ENCODE peak calls at places on chromosomes 5 and 9, in eight cellular contexts. C is body of pancreas, W is sigmoid colon, M is tibial nerve, I is AG04449, V is astrocyte of the spinal cord, S is colonic mucosa, Q is IMR-90. D is an unnamed sample.

GRCh38 chr9:127133739-127134167 is 11.3 kb upstream of the ANGPTL2 start:
- DNase-seq in C (no peak), W (peak; percentile 91), M (peak; percentile 51), I (peak; percentile 69), V (peak; percentile 87), S (no peak), Q (peak; percentile 91), D (no peak)

GRCh38 chr9:134643306-134643705 is 1.7 kb downstream of the COL5A1 start:
- DNase-seq in C (no peak), W (no peak), M (no peak), I (no peak), V (peak; percentile 37), S (no peak), Q (peak; percentile 45), D (no peak)

GRCh38 chr5:96919754-96920197 is 16.1 kb upstream of the LNPEP start:
- DNase-seq in C (no peak), W (no peak), M (no peak), I (no peak), V (no peak), S (no peak), Q (no peak), D (no peak)

GRCh38 chr5:23523031-23523430 is 15.6 kb downstream of the PRDM9 start:
- DNase-seq in C (no peak), W (no peak), M (no peak), I (no peak), V (no peak), S (no peak), Q (no peak), D (no peak)

GRCh38 chr9:134939080-134939733 is 21.5 kb upstream of the FCN1 start:
- DNase-seq in C (no peak), W (no peak), M (no peak), I (no peak), V (no peak), S (no peak), Q (no peak), D (no peak)

GRCh38 chr9:35813434-35814105 is 1.3 kb downstream of the HINT2 start:
- DNase-seq in C (no peak), W (no peak), M (no peak), I (no peak), V (no peak), S (no peak), Q (peak; percentile 32), D (no peak)

GRCh38 chr5:54753753-54754152 is 231.6 kb downstream of the ESM1 start:
- DNase-seq in C (no peak), W (no peak), M (no peak), I (no peak), V (no peak), S (no peak), Q (no peak), D (no peak)

GRCh38 chr9:110900451-110900850 is 137.8 kb downstream of the LPAR1 start:
- DNase-seq in C (no peak), W (no peak), M (no peak), I (no peak), V (no peak), S (no peak), Q (peak; percentile 53), D (no peak)

GRCh38 chr5:82050955-82051354 is 79.1 kb downstream of the ATG10 start:
- DNase-seq in C (no peak), W (no peak), M (no peak), I (no peak), V (no peak), S (no peak), Q (no peak), D (no peak)

GRCh38 chr5:4977421-4977820 is 162.7 kb upstream of the ADAMTS16 start:
- DNase-seq in C (no peak), W (no peak), M (no peak), I (no peak), V (peak; percentile 12), S (no peak), Q (no peak), D (no peak)

GRCh38 chr9:109121218-109121796 is 1.6 kb upstream of the TMEM245 start:
- DNase-seq in C (no peak), W (no peak), M (no peak), I (no peak), V (no peak), S (no peak), Q (no peak), D (no peak)

GRCh38 chr9:127506814-127507750 is 55.8 kb downstream of the LRSAM1 start:
- DNase-seq in C (peak; percentile 13), W (no peak), M (no peak), I (no peak), V (peak; percentile 57), S (no peak), Q (peak; percentile 74), D (no peak)

GRCh38 chr5:10073705-10074104 is 176.0 kb downstream of the ATPSCKMT start:
- DNase-seq in C (no peak), W (no peak), M (no peak), I (no peak), V (no peak), S (no peak), Q (no peak), D (no peak)

GRCh38 chr5:132470596-132470995 is 20.0 kb downstream of the IRF1 start:
- DNase-seq in C (no peak), W (peak; percentile 63), M (no peak), I (no peak), V (no peak), S (no peak), Q (no peak), D (no peak)

GRCh38 chr5:132467292-132467984 is 23.1 kb downstream of the IRF1 start:
- DNase-seq in C (no peak), W (peak; percentile 39), M (no peak), I (no peak), V (no peak), S (no peak), Q (no peak), D (no peak)

GRCh38 chr5:132471006-132471907 is 19.3 kb downstream of the IRF1 start:
- DNase-seq in C (no peak), W (peak; percentile 28), M (no peak), I (no peak), V (no peak), S (no peak), Q (no peak), D (no peak)

GRCh38 chr5:132468665-132469379 is 21.8 kb downstream of the IRF1 start:
- DNase-seq in C (no peak), W (no peak), M (no peak), I (no peak), V (no peak), S (no peak), Q (peak; percentile 26), D (no peak)

GRCh38 chr5:132469380-132470372 is 20.9 kb downstream of the IRF1 start:
- DNase-seq in C (no peak), W (peak; percentile 54), M (no peak), I (no peak), V (no peak), S (no peak), Q (peak; percentile 35), D (no peak)
- TF ChIP-seq CTCF in C (no peak), W (no peak), M (no peak), I (no peak), V (no peak), S (no peak), Q (no peak), D (no peak)

GRCh38 chr9:85212887-85213286 is 528.9 kb downstream of the AGTPBP1 start:
- DNase-seq in C (no peak), W (no peak), M (no peak), I (peak; percentile 69), V (peak; percentile 82), S (no peak), Q (no peak), D (peak; percentile 5)

GRCh38 chr9:85215416-85215815 is 526.3 kb downstream of the AGTPBP1 start:
- DNase-seq in C (no peak), W (no peak), M (no peak), I (no peak), V (no peak), S (no peak), Q (no peak), D (no peak)

GRCh38 chr9:85213650-85214607 is 527.8 kb downstream of the AGTPBP1 start:
- DNase-seq in C (no peak), W (no peak), M (no peak), I (no peak), V (no peak), S (no peak), Q (no peak), D (no peak)

GRCh38 chr9:85208666-85209065 is 533.1 kb downstream of the AGTPBP1 start:
- DNase-seq in C (no peak), W (no peak), M (no peak), I (no peak), V (no peak), S (no peak), Q (no peak), D (no peak)

GRCh38 chr9:85212209-85212608 is 529.5 kb downstream of the AGTPBP1 start:
- DNase-seq in C (no peak), W (no peak), M (no peak), I (no peak), V (peak; percentile 67), S (no peak), Q (no peak), D (no peak)
- H3K4me3 ChIP-seq in C (no peak overlapping the region), W (no peak overlapping the region), M (no peak overlapping the region), I (no peak overlapping the region), V (no peak overlapping the region), S (no peak overlapping the region), Q (no peak overlapping the region), D (no peak overlapping the region)

GRCh38 chr9:6055213-6055612 is 39.8 kb upstream of the RANBP6 start:
- DNase-seq in C (peak; percentile 53), W (no peak), M (no peak), I (peak; percentile 61), V (peak; percentile 85), S (peak; percentile 69), Q (peak; percentile 91), D (peak; percentile 56)
- TF ChIP-seq CTCF in C (peak; percentile 61), W (peak; percentile 21), M (peak; percentile 63), I (peak; percentile 24), V (peak; percentile 38), S (peak; percentile 37), Q (peak; percentile 71), D (peak; percentile 52)

GRCh38 chr5:159311063-159311462 is 19.2 kb downstream of the IL12B start:
- DNase-seq in C (no peak), W (no peak), M (no peak), I (no peak), V (no peak), S (no peak), Q (no peak), D (no peak)

GRCh38 chr5:159309689-159310433 is 20.4 kb downstream of the IL12B start:
- DNase-seq in C (no peak), W (no peak), M (no peak), I (no peak), V (no peak), S (no peak), Q (no peak), D (no peak)

GRCh38 chr5:159304961-159305595 is 25.2 kb downstream of the IL12B start:
- DNase-seq in C (no peak), W (no peak), M (no peak), I (no peak), V (peak; percentile 41), S (no peak), Q (peak; percentile 33), D (no peak)

GRCh38 chr5:159313197-159313596 is 17.1 kb downstream of the IL12B start:
- DNase-seq in C (no peak), W (no peak), M (no peak), I (no peak), V (no peak), S (no peak), Q (no peak), D (no peak)

DNA sequence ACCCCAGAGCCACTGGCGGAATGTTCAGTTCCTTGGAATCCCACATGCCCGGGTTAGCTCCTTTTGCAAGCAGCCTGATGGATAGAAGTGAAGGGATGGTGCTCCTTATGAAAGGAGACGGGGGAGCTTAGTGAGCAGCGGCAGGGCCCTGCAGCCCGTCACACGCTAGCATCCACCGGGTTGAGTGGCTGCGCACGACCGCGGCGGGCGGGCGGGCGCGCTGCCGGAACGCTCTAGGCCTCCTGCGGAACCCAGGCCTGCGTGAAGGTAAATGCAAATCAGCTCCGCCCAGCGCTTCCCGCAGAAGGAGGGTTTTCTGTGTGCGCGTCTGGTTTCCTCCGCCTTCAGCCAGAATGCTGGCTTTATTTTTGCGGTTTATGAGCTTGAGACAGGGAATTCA is 19.8 kb downstream of the IL12B start:
- DNase-seq in C (peak; percentile 13), W (no peak), M (no peak), I (no peak), V (peak; percentile 29), S (peak; percentile 52), Q (no peak), D (no peak)
- H3K4me3 ChIP-seq in C (no peak overlapping the region), W (no peak overlapping the region), M (no peak overlapping the region), I (no peak overlapping the region), V (peak overlapping the region; percentile 15), S (peak overlapping the region; percentile 8), Q (no peak overlapping the region), D (no peak overlapping the region)